ENCODE peak calls at places on chromosomes 16 and 17, in seven cellular contexts. One of them, this sample, is unnamed.

GRCh38 chr16:83449861-83450260 is 357.9 kb upstream of the HSBP1 start:
- DNase-seq in psoas muscle: no peak
- DNase-seq in IMR-90: no peak
- DNase-seq in thoracic aorta: no peak
- DNase-seq in epithelial cell of proximal tubule: no peak
- DNase-seq in MM.1S: no peak
- DNase-seq in OCI-LY7: no peak
- DNase-seq in this sample: no peak

GRCh38 chr16:64910351-64910750 is 211.5 kb downstream of the CDH11 start:
- DNase-seq in psoas muscle: peak
- DNase-seq in IMR-90: peak
- DNase-seq in thoracic aorta: peak
- DNase-seq in epithelial cell of proximal tubule: no peak
- DNase-seq in MM.1S: no peak
- DNase-seq in OCI-LY7: no peak
- DNase-seq in this sample: no peak

GRCh38 chr16:79644977-79645667 is 44.6 kb upstream of the MAF start:
- DNase-seq in psoas muscle: no peak
- DNase-seq in IMR-90: no peak
- DNase-seq in thoracic aorta: no peak
- DNase-seq in epithelial cell of proximal tubule: peak
- DNase-seq in MM.1S: no peak
- DNase-seq in OCI-LY7: no peak
- DNase-seq in this sample: no peak

GRCh38 chr17:31448467-31449077 is 57.1 kb downstream of the RAB11FIP4 start:
- DNase-seq in psoas muscle: no peak
- DNase-seq in IMR-90: peak
- DNase-seq in thoracic aorta: no peak
- DNase-seq in epithelial cell of proximal tubule: no peak
- DNase-seq in MM.1S: no peak
- DNase-seq in OCI-LY7: no peak
- DNase-seq in this sample: no peak

GRCh38 chr16:78785218-78785617 is 685.8 kb downstream of the WWOX start:
- DNase-seq in psoas muscle: no peak
- DNase-seq in IMR-90: no peak
- DNase-seq in thoracic aorta: no peak
- DNase-seq in epithelial cell of proximal tubule: no peak
- DNase-seq in MM.1S: no peak
- DNase-seq in OCI-LY7: no peak
- DNase-seq in this sample: no peak

GRCh38 chr17:7021993-7022778 is 664 bp upstream of the BCL6B start:
- DNase-seq in psoas muscle: peak
- DNase-seq in IMR-90: peak
- DNase-seq in thoracic aorta: no peak
- DNase-seq in epithelial cell of proximal tubule: no peak
- DNase-seq in MM.1S: peak
- DNase-seq in OCI-LY7: peak
- DNase-seq in this sample: no peak

GRCh38 chr17:81831957-81832607 is 1.0 kb downstream of the MCRIP1 start:
- DNase-seq in psoas muscle: no peak
- DNase-seq in IMR-90: peak
- DNase-seq in thoracic aorta: no peak
- DNase-seq in epithelial cell of proximal tubule: no peak
- DNase-seq in MM.1S: no peak
- DNase-seq in OCI-LY7: peak
- DNase-seq in this sample: no peak

GRCh38 chr16:81280393-81280792 is 34.4 kb upstream of the GAN start:
- DNase-seq in psoas muscle: no peak
- DNase-seq in IMR-90: no peak
- DNase-seq in thoracic aorta: no peak
- DNase-seq in epithelial cell of proximal tubule: no peak
- DNase-seq in MM.1S: no peak
- DNase-seq in OCI-LY7: no peak
- DNase-seq in this sample: no peak

GRCh38 chr16:2692948-2693651 is 10.8 kb downstream of the KCTD5 start:
- DNase-seq in psoas muscle: peak
- DNase-seq in IMR-90: peak
- DNase-seq in thoracic aorta: no peak
- DNase-seq in epithelial cell of proximal tubule: peak
- DNase-seq in MM.1S: no peak
- DNase-seq in OCI-LY7: no peak
- DNase-seq in this sample: no peak

GRCh38 chr17:43200127-43200526 is 11.5 kb upstream of the TMEM106A start:
- DNase-seq in psoas muscle: no peak
- DNase-seq in IMR-90: no peak
- DNase-seq in thoracic aorta: no peak
- DNase-seq in epithelial cell of proximal tubule: no peak
- DNase-seq in MM.1S: no peak
- DNase-seq in OCI-LY7: peak
- DNase-seq in this sample: no peak

GRCh38 chr16:1964506-1965471 is at the start of gene RPS2:
- DNase-seq in psoas muscle: peak
- DNase-seq in IMR-90: peak
- DNase-seq in thoracic aorta: peak
- DNase-seq in epithelial cell of proximal tubule: peak
- DNase-seq in MM.1S: peak
- DNase-seq in OCI-LY7: peak
- DNase-seq in this sample: peak

GRCh38 chr17:74890554-74890953 is 2.9 kb downstream of the FADS6 start:
- DNase-seq in psoas muscle: no peak
- DNase-seq in IMR-90: no peak
- DNase-seq in thoracic aorta: no peak
- DNase-seq in epithelial cell of proximal tubule: no peak
- DNase-seq in MM.1S: no peak
- DNase-seq in OCI-LY7: no peak
- DNase-seq in this sample: no peak

GRCh38 chr17:47232465-47232864 is 21.2 kb upstream of the ITGB3 start:
- DNase-seq in psoas muscle: no peak
- DNase-seq in IMR-90: no peak
- DNase-seq in thoracic aorta: no peak
- DNase-seq in epithelial cell of proximal tubule: no peak
- DNase-seq in MM.1S: no peak
- DNase-seq in OCI-LY7: no peak
- DNase-seq in this sample: no peak

GRCh38 chr17:62008294-62008693 is 56.8 kb downstream of the MED13 start:
- DNase-seq in psoas muscle: no peak
- DNase-seq in IMR-90: no peak
- DNase-seq in thoracic aorta: no peak
- DNase-seq in epithelial cell of proximal tubule: no peak
- DNase-seq in MM.1S: no peak
- DNase-seq in OCI-LY7: no peak
- DNase-seq in this sample: no peak

GRCh38 chr17:49952912-49953497 is 16.0 kb upstream of the DLX4 start:
- DNase-seq in psoas muscle: no peak
- DNase-seq in IMR-90: no peak
- DNase-seq in thoracic aorta: no peak
- DNase-seq in epithelial cell of proximal tubule: no peak
- DNase-seq in MM.1S: no peak
- DNase-seq in OCI-LY7: no peak
- DNase-seq in this sample: no peak

GRCh38 chr16:50802000-50802399 is 60.1 kb downstream of the CYLD start:
- DNase-seq in psoas muscle: no peak
- DNase-seq in IMR-90: peak
- DNase-seq in thoracic aorta: no peak
- DNase-seq in epithelial cell of proximal tubule: no peak
- DNase-seq in MM.1S: no peak
- DNase-seq in OCI-LY7: no peak
- DNase-seq in this sample: no peak

GRCh38 chr17:7842950-7843535 is 9.0 kb downstream of the KDM6B start:
- DNase-seq in psoas muscle: peak
- DNase-seq in IMR-90: peak
- DNase-seq in thoracic aorta: no peak
- DNase-seq in epithelial cell of proximal tubule: no peak
- DNase-seq in MM.1S: peak
- DNase-seq in OCI-LY7: peak
- DNase-seq in this sample: no peak

GRCh38 chr16:55214412-55214811 is 109.6 kb upstream of the IRX6 start:
- DNase-seq in psoas muscle: no peak
- DNase-seq in IMR-90: no peak
- DNase-seq in thoracic aorta: no peak
- DNase-seq in epithelial cell of proximal tubule: no peak
- DNase-seq in MM.1S: no peak
- DNase-seq in OCI-LY7: no peak
- DNase-seq in this sample: no peak

GRCh38 chr16:75251280-75252048 is at the start of gene BCAR1:
- DNase-seq in psoas muscle: peak
- DNase-seq in IMR-90: peak
- DNase-seq in thoracic aorta: no peak
- DNase-seq in epithelial cell of proximal tubule: no peak
- DNase-seq in MM.1S: no peak
- DNase-seq in OCI-LY7: peak
- DNase-seq in this sample: no peak

GRCh38 chr17:71849783-71850768 is 270.7 kb upstream of the SOX9 start:
- DNase-seq in psoas muscle: no peak
- DNase-seq in IMR-90: no peak
- DNase-seq in thoracic aorta: no peak
- DNase-seq in epithelial cell of proximal tubule: peak
- DNase-seq in MM.1S: no peak
- DNase-seq in OCI-LY7: no peak
- DNase-seq in this sample: no peak

DNA sequence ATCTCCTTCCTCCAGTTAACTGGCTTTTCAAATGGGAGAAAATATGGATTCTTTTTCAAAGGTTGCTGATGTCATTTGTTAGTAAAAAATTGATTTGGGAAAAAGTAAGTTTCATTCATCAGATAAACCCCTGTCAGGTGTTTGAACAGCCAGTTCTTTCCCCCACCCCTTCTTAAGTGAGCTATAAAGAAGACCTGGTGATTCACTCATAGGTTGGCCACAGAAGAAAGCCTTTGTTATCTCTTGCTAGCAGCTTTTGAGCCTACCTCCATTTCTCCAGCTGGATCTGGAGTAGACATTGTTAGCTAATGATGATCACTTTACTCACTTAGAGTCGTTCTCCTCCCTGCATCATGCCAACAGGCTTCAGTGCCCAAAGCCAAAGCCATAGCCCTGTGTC is 63.0 kb downstream of the NLK start:
- DNase-seq in psoas muscle: no peak
- DNase-seq in IMR-90: no peak
- DNase-seq in thoracic aorta: no peak
- DNase-seq in epithelial cell of proximal tubule: no peak
- DNase-seq in MM.1S: no peak
- DNase-seq in OCI-LY7: no peak
- DNase-seq in this sample: no peak
- TF ChIP-seq CTCF in psoas muscle: no peak
- TF ChIP-seq CTCF in IMR-90: no peak
- TF ChIP-seq CTCF in thoracic aorta: no peak
- TF ChIP-seq CTCF in epithelial cell of proximal tubule: no peak
- TF ChIP-seq CTCF in MM.1S: no peak
- TF ChIP-seq CTCF in OCI-LY7: no peak
- TF ChIP-seq CTCF in this sample: no peak

GRCh38 chr17:2758870-2759269 is 9.4 kb upstream of the CCDC92B start:
- DNase-seq in psoas muscle: no peak
- DNase-seq in IMR-90: no peak
- DNase-seq in thoracic aorta: no peak
- DNase-seq in epithelial cell of proximal tubule: no peak
- DNase-seq in MM.1S: no peak
- DNase-seq in OCI-LY7: no peak
- DNase-seq in this sample: no peak

GRCh38 chr17:2751482-2751881 is 2.0 kb upstream of the CCDC92B start:
- DNase-seq in psoas muscle: no peak
- DNase-seq in IMR-90: no peak
- DNase-seq in thoracic aorta: no peak
- DNase-seq in epithelial cell of proximal tubule: no peak
- DNase-seq in MM.1S: no peak
- DNase-seq in OCI-LY7: no peak
- DNase-seq in this sample: no peak

GRCh38 chr17:2750721-2751120 is 1.3 kb upstream of the CCDC92B start:
- DNase-seq in psoas muscle: no peak
- DNase-seq in IMR-90: no peak
- DNase-seq in thoracic aorta: no peak
- DNase-seq in epithelial cell of proximal tubule: no peak
- DNase-seq in MM.1S: no peak
- DNase-seq in OCI-LY7: no peak
- DNase-seq in this sample: no peak

GRCh38 chr17:2755941-2756724 is 6.7 kb upstream of the CCDC92B start:
- DNase-seq in psoas muscle: no peak
- DNase-seq in IMR-90: no peak
- DNase-seq in thoracic aorta: no peak
- DNase-seq in epithelial cell of proximal tubule: no peak
- DNase-seq in MM.1S: no peak
- DNase-seq in OCI-LY7: no peak
- DNase-seq in this sample: no peak
- H3K4me3 ChIP-seq in psoas muscle: peak
- H3K4me3 ChIP-seq in IMR-90: no peak
- H3K4me3 ChIP-seq in thoracic aorta: peak
- H3K4me3 ChIP-seq in epithelial cell of proximal tubule: no peak
- H3K4me3 ChIP-seq in MM.1S: no peak
- H3K4me3 ChIP-seq in OCI-LY7: no peak
- H3K4me3 ChIP-seq in this sample: no peak

DNA sequence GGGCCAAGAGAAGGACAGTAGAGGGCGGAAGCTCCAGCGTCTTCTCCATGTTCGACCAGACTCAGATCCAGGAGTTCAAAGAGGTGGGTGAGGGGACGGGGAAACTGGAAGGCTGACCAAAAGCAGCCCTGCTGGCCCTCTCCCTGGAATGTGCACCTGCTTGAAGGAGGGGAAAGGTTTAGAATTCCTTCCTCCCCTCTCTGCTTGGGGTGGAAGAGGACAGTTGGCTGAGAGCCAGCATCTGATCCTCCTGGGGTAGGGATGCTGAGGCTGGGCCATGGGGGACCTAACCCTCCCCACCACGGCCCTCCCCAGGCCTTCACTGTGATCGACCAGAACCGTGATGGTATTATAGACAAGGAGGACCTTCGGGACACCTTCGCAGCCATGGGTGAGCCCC is 1.2 kb downstream of the MYL11 start:
- DNase-seq in psoas muscle: no peak
- DNase-seq in IMR-90: no peak
- DNase-seq in thoracic aorta: no peak
- DNase-seq in epithelial cell of proximal tubule: no peak
- DNase-seq in MM.1S: no peak
- DNase-seq in OCI-LY7: no peak
- DNase-seq in this sample: no peak
- TF ChIP-seq CTCF in psoas muscle: no peak
- TF ChIP-seq CTCF in IMR-90: no peak
- TF ChIP-seq CTCF in thoracic aorta: no peak
- TF ChIP-seq CTCF in epithelial cell of proximal tubule: no peak
- TF ChIP-seq CTCF in MM.1S: no peak
- TF ChIP-seq CTCF in OCI-LY7: no peak
- TF ChIP-seq CTCF in this sample: no peak

GRCh38 chr17:63929860-63930766 is 2.0 kb downstream of the CD79B start:
- DNase-seq in psoas muscle: no peak
- DNase-seq in IMR-90: no peak
- DNase-seq in thoracic aorta: no peak
- DNase-seq in epithelial cell of proximal tubule: no peak
- DNase-seq in MM.1S: no peak
- DNase-seq in OCI-LY7: peak
- DNase-seq in this sample: no peak

GRCh38 chr17:63930951-63931575 is 1.1 kb downstream of the CD79B start:
- DNase-seq in psoas muscle: peak
- DNase-seq in IMR-90: no peak
- DNase-seq in thoracic aorta: no peak
- DNase-seq in epithelial cell of proximal tubule: no peak
- DNase-seq in MM.1S: peak
- DNase-seq in OCI-LY7: peak
- DNase-seq in this sample: peak

GRCh38 chr17:63932008-63932561 is at the start of gene CD79B:
- DNase-seq in psoas muscle: no peak
- DNase-seq in IMR-90: no peak
- DNase-seq in thoracic aorta: no peak
- DNase-seq in epithelial cell of proximal tubule: no peak
- DNase-seq in MM.1S: peak
- DNase-seq in OCI-LY7: peak
- DNase-seq in this sample: peak

GRCh38 chr17:63934391-63935112 is 2.4 kb upstream of the CD79B start:
- DNase-seq in psoas muscle: no peak
- DNase-seq in IMR-90: no peak
- DNase-seq in thoracic aorta: no peak
- DNase-seq in epithelial cell of proximal tubule: no peak
- DNase-seq in MM.1S: no peak
- DNase-seq in OCI-LY7: no peak
- DNase-seq in this sample: no peak

GRCh38 chr17:63932721-63933120 is 590 bp upstream of the CD79B start:
- DNase-seq in psoas muscle: no peak
- DNase-seq in IMR-90: no peak
- DNase-seq in thoracic aorta: no peak
- DNase-seq in epithelial cell of proximal tubule: no peak
- DNase-seq in MM.1S: no peak
- DNase-seq in OCI-LY7: peak
- DNase-seq in this sample: no peak
- H3K4me3 ChIP-seq in psoas muscle: no peak
- H3K4me3 ChIP-seq in IMR-90: no peak
- H3K4me3 ChIP-seq in thoracic aorta: no peak
- H3K4me3 ChIP-seq in epithelial cell of proximal tubule: no peak
- H3K4me3 ChIP-seq in MM.1S: peak
- H3K4me3 ChIP-seq in OCI-LY7: peak
- H3K4me3 ChIP-seq in this sample: peak

This sample was measured in GM12864.